ENCODE peak calls at places on chromosomes 2 and 18, in seven cellular contexts. C is left ventricle myocardium superior, V is hepatocyte, S is Calu3, M is NCI-H510A, K is aorta, R is HTR-8/SVneo. I is an unnamed sample.

GRCh38 chr18:40249390-40250080 is 1705.5 kb upstream of the PIK3C3 start:
- DNase-seq in C (no peak), V (peak), S (peak), M (no peak), K (no peak), R (no peak), I (no peak)

GRCh38 chr2:38601463-38602135 is 1.1 kb downstream of the HNRNPLL start:
- DNase-seq in C (no peak), V (peak), S (no peak), M (no peak), K (no peak), R (no peak), I (peak)

GRCh38 chr2:19358242-19359020 is at the start of gene OSR1:
- DNase-seq in C (peak), V (peak), S (peak), M (peak), K (peak), R (peak), I (peak)

GRCh38 chr2:113275556-113276215 is 3.0 kb downstream of the PAX8 start:
- DNase-seq in C (no peak), V (no peak), S (no peak), M (no peak), K (no peak), R (no peak), I (no peak)

GRCh38 chr18:48090021-48090420 is 159.6 kb upstream of the SMAD2 start:
- DNase-seq in C (no peak), V (no peak), S (no peak), M (no peak), K (no peak), R (no peak), I (no peak)

GRCh38 chr2:182616471-182617393 is 99.3 kb upstream of the DNAJC10 start:
- DNase-seq in C (no peak), V (no peak), S (no peak), M (no peak), K (no peak), R (peak), I (peak)

GRCh38 chr2:7016884-7017283 is 99.7 kb downstream of the RNF144A start:
- DNase-seq in C (no peak), V (no peak), S (no peak), M (no peak), K (no peak), R (no peak), I (no peak)

GRCh38 chr18:3139406-3139805 is 80.4 kb downstream of the MYOM1 start:
- DNase-seq in C (peak), V (no peak), S (no peak), M (no peak), K (no peak), R (no peak), I (no peak)

GRCh38 chr2:6692061-6692460 is 173.6 kb downstream of the CMPK2 start:
- DNase-seq in C (no peak), V (no peak), S (no peak), M (no peak), K (no peak), R (no peak), I (no peak)

GRCh38 chr2:145724499-145724898 is 1204.6 kb upstream of the ZEB2 start:
- DNase-seq in C (no peak), V (no peak), S (no peak), M (no peak), K (no peak), R (no peak), I (no peak)

GRCh38 chr18:10417679-10418078 is 36.8 kb upstream of the APCDD1 start:
- DNase-seq in C (no peak), V (no peak), S (no peak), M (no peak), K (no peak), R (no peak), I (no peak)

GRCh38 chr2:167103028-167103756 is 214.9 kb downstream of the XIRP2 start:
- DNase-seq in C (no peak), V (no peak), S (no peak), M (no peak), K (no peak), R (no peak), I (peak)

GRCh38 chr2:239190921-239191885 is 209.6 kb downstream of the HDAC4 start:
- DNase-seq in C (peak), V (no peak), S (no peak), M (no peak), K (peak), R (no peak), I (no peak)

GRCh38 chr18:21682276-21683051 is 22.1 kb downstream of the ABHD3 start:
- DNase-seq in C (no peak), V (peak), S (no peak), M (no peak), K (no peak), R (no peak), I (no peak)

GRCh38 chr18:79193826-79194225 is 124.6 kb downstream of the ATP9B start:
- DNase-seq in C (no peak), V (no peak), S (no peak), M (no peak), K (no peak), R (no peak), I (no peak)

GRCh38 chr2:141062016-141062415 is 1068.8 kb downstream of the LRP1B start:
- DNase-seq in C (no peak), V (no peak), S (no peak), M (no peak), K (no peak), R (no peak), I (no peak)

GRCh38 chr2:198890490-198890889 is 567.2 kb downstream of the SATB2 start:
- DNase-seq in C (no peak), V (no peak), S (no peak), M (no peak), K (no peak), R (no peak), I (no peak)

I was measured in cardiac muscle cell.